ENCODE peak calls at places on chromosome 9, in ten cellular contexts. One of them, this sample, is unnamed.
A peak's percentile ranks its signal among the peaks of the same experiment; 100 is the strongest.

GRCh38 chr9:97623946-97624345 is 9.2 kb downstream of the TSTD2 start:
- DNase-seq in ovary: no peak
- DNase-seq in uterus: no peak
- DNase-seq in IMR-90: no peak
- DNase-seq in tibial nerve: no peak
- DNase-seq in GM12878: no peak
- DNase-seq in body of pancreas: no peak
- DNase-seq in A549: no peak
- DNase-seq in heart left ventricle: no peak
- DNase-seq in adrenal gland: no peak
- DNase-seq in this sample: no peak

GRCh38 chr9:107883496-107884120 is 394.0 kb upstream of the KLF4 start:
- DNase-seq in ovary: no peak
- DNase-seq in uterus: no peak
- DNase-seq in IMR-90: no peak
- DNase-seq in tibial nerve: no peak
- DNase-seq in GM12878: no peak
- DNase-seq in body of pancreas: no peak
- DNase-seq in A549: no peak
- DNase-seq in heart left ventricle: no peak
- DNase-seq in adrenal gland: peak; percentile 68
- DNase-seq in this sample: no peak

GRCh38 chr9:91047993-91048607 is 246.5 kb downstream of the SYK start:
- DNase-seq in ovary: no peak
- DNase-seq in uterus: peak; percentile 8
- DNase-seq in IMR-90: peak; percentile 95
- DNase-seq in tibial nerve: no peak
- DNase-seq in GM12878: no peak
- DNase-seq in body of pancreas: no peak
- DNase-seq in A549: no peak
- DNase-seq in heart left ventricle: no peak
- DNase-seq in adrenal gland: no peak
- DNase-seq in this sample: no peak

GRCh38 chr9:123679330-123679987 is 250.5 kb downstream of the DENND1A start:
- DNase-seq in ovary: no peak
- DNase-seq in uterus: no peak
- DNase-seq in IMR-90: peak; percentile 27
- DNase-seq in tibial nerve: no peak
- DNase-seq in GM12878: peak; percentile 95
- DNase-seq in body of pancreas: no peak
- DNase-seq in A549: no peak
- DNase-seq in heart left ventricle: no peak
- DNase-seq in adrenal gland: no peak
- DNase-seq in this sample: no peak

GRCh38 chr9:88782931-88783451 is 208.3 kb upstream of the S1PR3 start:
- DNase-seq in ovary: no peak
- DNase-seq in uterus: no peak
- DNase-seq in IMR-90: peak; percentile 48
- DNase-seq in tibial nerve: no peak
- DNase-seq in GM12878: no peak
- DNase-seq in body of pancreas: no peak
- DNase-seq in A549: no peak
- DNase-seq in heart left ventricle: no peak
- DNase-seq in adrenal gland: no peak
- DNase-seq in this sample: no peak

GRCh38 chr9:77896269-77897245 is 135.1 kb downstream of the GNAQ start:
- DNase-seq in ovary: no peak
- DNase-seq in uterus: no peak
- DNase-seq in IMR-90: no peak
- DNase-seq in tibial nerve: no peak
- DNase-seq in GM12878: no peak
- DNase-seq in body of pancreas: no peak
- DNase-seq in A549: no peak
- DNase-seq in heart left ventricle: no peak
- DNase-seq in adrenal gland: no peak
- DNase-seq in this sample: no peak

GRCh38 chr9:91315191-91315590 is 46.5 kb downstream of the AUH start:
- DNase-seq in ovary: no peak
- DNase-seq in uterus: no peak
- DNase-seq in IMR-90: no peak
- DNase-seq in tibial nerve: no peak
- DNase-seq in GM12878: no peak
- DNase-seq in body of pancreas: peak; percentile 78
- DNase-seq in A549: no peak
- DNase-seq in heart left ventricle: no peak
- DNase-seq in adrenal gland: no peak
- DNase-seq in this sample: no peak

GRCh38 chr9:84697494-84698114 is 28.1 kb downstream of the NTRK2 start:
- DNase-seq in ovary: peak; percentile 79
- DNase-seq in uterus: peak; percentile 54
- DNase-seq in IMR-90: peak; percentile 6
- DNase-seq in tibial nerve: peak; percentile 76
- DNase-seq in GM12878: no peak
- DNase-seq in body of pancreas: peak; percentile 76
- DNase-seq in A549: peak; percentile 30
- DNase-seq in heart left ventricle: peak; percentile 75
- DNase-seq in adrenal gland: peak; percentile 68
- DNase-seq in this sample: peak; percentile 47

DNA sequence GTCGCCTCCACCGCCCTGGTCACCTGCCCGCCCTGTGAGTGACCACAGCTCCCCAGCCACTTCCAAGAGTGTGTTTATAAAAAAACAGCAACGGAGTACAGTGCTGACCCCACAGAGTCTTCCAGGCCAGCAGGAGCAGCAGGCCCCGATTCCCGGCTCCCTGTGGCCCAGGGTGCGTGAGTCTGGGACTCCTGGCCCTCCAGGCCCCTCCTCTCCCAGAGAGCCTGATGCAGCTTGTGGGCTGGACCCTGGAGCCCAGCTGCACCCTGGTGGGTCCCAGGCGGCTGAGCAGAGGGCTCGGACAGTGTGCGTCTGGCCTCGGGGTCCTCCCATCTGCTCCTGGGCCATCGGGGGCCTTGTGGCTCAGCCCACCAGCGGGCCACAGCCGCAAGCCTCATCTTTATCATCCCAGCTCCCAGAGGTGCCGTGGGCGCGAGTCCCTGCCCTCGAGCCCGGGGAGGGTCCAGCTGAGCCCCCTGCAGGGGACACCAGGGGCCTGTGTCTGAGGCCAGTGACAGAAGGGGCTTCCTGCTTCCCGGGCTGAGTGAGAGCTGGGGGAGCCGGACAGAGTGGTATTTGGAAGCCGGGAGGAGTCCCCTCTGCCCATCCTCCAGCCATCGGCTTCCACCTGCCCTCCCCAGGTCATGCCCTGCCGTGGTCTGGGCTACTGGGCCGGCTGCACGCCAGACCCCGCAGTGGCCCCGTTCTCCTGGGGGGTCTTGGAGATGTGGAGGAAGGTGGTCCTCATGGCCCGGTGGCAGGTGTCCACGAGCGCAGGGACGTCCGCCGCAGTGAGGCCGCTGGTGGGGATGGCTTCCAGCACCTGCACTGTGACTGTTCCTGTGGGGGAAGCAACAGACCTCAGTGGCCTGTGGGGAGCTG is 10.6 kb downstream of the EGFL7 start:
- DNase-seq in ovary: no peak
- DNase-seq in uterus: no peak
- DNase-seq in IMR-90: no peak
- DNase-seq in tibial nerve: no peak
- DNase-seq in GM12878: no peak
- DNase-seq in body of pancreas: no peak
- DNase-seq in A549: no peak
- DNase-seq in heart left ventricle: no peak
- DNase-seq in adrenal gland: no peak
- DNase-seq in this sample: no peak
- TF ChIP-seq POLR2A in ovary: no peak
- TF ChIP-seq POLR2A in uterus: no peak
- TF ChIP-seq POLR2A in IMR-90: no peak
- TF ChIP-seq POLR2A in tibial nerve: no peak
- TF ChIP-seq POLR2A in GM12878: no peak
- TF ChIP-seq POLR2A in body of pancreas: no peak
- TF ChIP-seq POLR2A in A549: no peak
- TF ChIP-seq POLR2A in heart left ventricle: no peak
- TF ChIP-seq POLR2A in adrenal gland: no peak
- TF ChIP-seq POLR2A in this sample: no peak

GRCh38 chr9:14662060-14662453 is 31.2 kb downstream of the ZDHHC21 start:
- DNase-seq in ovary: no peak
- DNase-seq in uterus: no peak
- DNase-seq in IMR-90: no peak
- DNase-seq in tibial nerve: no peak
- DNase-seq in GM12878: no peak
- DNase-seq in body of pancreas: no peak
- DNase-seq in A549: no peak
- DNase-seq in heart left ventricle: no peak
- DNase-seq in adrenal gland: no peak
- DNase-seq in this sample: no peak

GRCh38 chr9:14660721-14661120 is 32.5 kb downstream of the ZDHHC21 start:
- DNase-seq in ovary: no peak
- DNase-seq in uterus: no peak
- DNase-seq in IMR-90: no peak
- DNase-seq in tibial nerve: no peak
- DNase-seq in GM12878: no peak
- DNase-seq in body of pancreas: no peak
- DNase-seq in A549: no peak
- DNase-seq in heart left ventricle: no peak
- DNase-seq in adrenal gland: no peak
- DNase-seq in this sample: no peak

DNA sequence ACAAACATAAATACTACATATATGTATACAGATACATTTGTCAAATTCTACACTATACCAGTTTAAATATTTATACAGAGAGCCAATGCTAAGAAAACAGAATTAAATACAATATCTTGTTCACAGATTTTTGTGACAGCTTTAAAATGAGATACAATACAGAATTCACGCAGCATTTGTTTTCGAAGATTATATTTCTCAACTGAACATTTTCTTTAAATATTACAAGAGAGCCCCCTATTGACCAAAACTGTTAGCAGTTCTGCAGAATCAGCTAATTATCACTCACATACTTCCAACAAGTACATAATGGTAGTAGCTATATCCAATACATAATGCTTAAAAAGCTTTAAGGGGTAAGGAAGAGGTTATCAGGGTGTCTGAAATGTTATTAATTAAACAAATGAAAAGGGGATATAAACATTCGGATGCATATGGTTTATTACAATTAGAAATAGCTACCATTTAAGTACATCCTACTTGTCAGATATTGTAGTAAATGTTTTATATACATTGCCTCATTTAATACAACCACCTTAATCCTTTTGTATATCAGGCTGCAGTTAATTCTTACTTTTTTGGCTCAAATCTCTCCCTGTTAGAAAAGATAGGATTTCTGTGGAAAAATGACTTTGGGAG is 31.7 kb downstream of the ZDHHC21 start:
- DNase-seq in ovary: no peak
- DNase-seq in uterus: no peak
- DNase-seq in IMR-90: peak; percentile 43
- DNase-seq in tibial nerve: no peak
- DNase-seq in GM12878: no peak
- DNase-seq in body of pancreas: no peak
- DNase-seq in A549: no peak
- DNase-seq in heart left ventricle: no peak
- DNase-seq in adrenal gland: no peak
- DNase-seq in this sample: no peak
- TF ChIP-seq CTCF in ovary: no peak
- TF ChIP-seq CTCF in uterus: no peak
- TF ChIP-seq CTCF in IMR-90: peak; percentile 59
- TF ChIP-seq CTCF in tibial nerve: no peak
- TF ChIP-seq CTCF in GM12878: peak; percentile 41
- TF ChIP-seq CTCF in body of pancreas: peak; percentile 55
- TF ChIP-seq CTCF in A549: peak; percentile 82
- TF ChIP-seq CTCF in heart left ventricle: peak; percentile 55
- TF ChIP-seq CTCF in adrenal gland: peak; percentile 34
- TF ChIP-seq CTCF in this sample: no peak

GRCh38 chr9:87567988-87568800 is 70.5 kb downstream of the DAPK1 start:
- DNase-seq in ovary: no peak
- DNase-seq in uterus: no peak
- DNase-seq in IMR-90: no peak
- DNase-seq in tibial nerve: no peak
- DNase-seq in GM12878: no peak
- DNase-seq in body of pancreas: no peak
- DNase-seq in A549: no peak
- DNase-seq in heart left ventricle: no peak
- DNase-seq in adrenal gland: no peak
- DNase-seq in this sample: no peak

GRCh38 chr9:87572719-87573118 is 75.1 kb downstream of the DAPK1 start:
- DNase-seq in ovary: no peak
- DNase-seq in uterus: no peak
- DNase-seq in IMR-90: no peak
- DNase-seq in tibial nerve: no peak
- DNase-seq in GM12878: no peak
- DNase-seq in body of pancreas: no peak
- DNase-seq in A549: no peak
- DNase-seq in heart left ventricle: no peak
- DNase-seq in adrenal gland: no peak
- DNase-seq in this sample: no peak

GRCh38 chr9:87569008-87569908 is 71.6 kb downstream of the DAPK1 start:
- DNase-seq in ovary: peak; percentile 61
- DNase-seq in uterus: no peak
- DNase-seq in IMR-90: no peak
- DNase-seq in tibial nerve: no peak
- DNase-seq in GM12878: no peak
- DNase-seq in body of pancreas: peak; percentile 48
- DNase-seq in A549: no peak
- DNase-seq in heart left ventricle: no peak
- DNase-seq in adrenal gland: peak; percentile 45
- DNase-seq in this sample: no peak

GRCh38 chr9:87567566-87567965 is 69.9 kb downstream of the DAPK1 start:
- DNase-seq in ovary: no peak
- DNase-seq in uterus: no peak
- DNase-seq in IMR-90: no peak
- DNase-seq in tibial nerve: no peak
- DNase-seq in GM12878: no peak
- DNase-seq in body of pancreas: no peak
- DNase-seq in A549: no peak
- DNase-seq in heart left ventricle: no peak
- DNase-seq in adrenal gland: no peak
- DNase-seq in this sample: no peak

DNA sequence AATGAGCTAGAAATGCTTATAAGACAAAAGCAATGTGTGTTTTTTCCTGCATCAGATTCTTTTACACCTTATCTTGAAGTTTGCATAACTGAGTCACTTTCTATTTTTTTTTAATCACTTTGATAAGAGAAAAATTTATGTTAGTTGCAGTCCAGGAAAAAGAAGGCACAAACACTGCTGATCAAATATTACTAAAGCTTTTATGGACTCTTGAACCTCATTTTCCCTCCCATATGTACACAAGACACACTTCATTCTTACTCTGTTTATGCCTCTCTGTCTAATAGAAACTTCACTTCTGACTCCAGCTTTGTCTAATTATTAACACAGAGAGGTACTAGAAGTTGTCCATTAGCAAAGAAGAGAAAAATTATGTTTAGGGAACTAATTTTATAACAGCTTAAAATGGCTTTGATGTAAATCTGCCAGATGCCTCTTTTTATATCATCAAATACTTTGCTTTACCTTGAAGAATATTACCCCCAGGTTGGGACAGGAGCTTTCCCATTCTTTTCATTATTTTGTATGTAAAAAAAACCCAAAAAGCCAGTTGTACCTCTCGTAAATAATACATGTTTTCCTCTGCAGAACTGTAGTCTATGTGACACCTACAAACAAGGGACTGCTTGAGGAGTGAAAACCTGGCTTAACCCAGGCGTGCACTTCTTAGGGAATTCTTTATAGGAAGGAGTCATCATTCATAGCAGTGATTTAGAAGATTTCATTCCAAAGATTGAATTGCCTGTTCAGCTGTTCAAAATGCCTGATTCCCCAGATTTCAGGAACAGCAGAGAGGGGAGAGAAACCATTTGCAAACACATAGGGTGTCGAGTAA is 72.5 kb downstream of the DAPK1 start:
- DNase-seq in ovary: no peak
- DNase-seq in uterus: no peak
- DNase-seq in IMR-90: no peak
- DNase-seq in tibial nerve: no peak
- DNase-seq in GM12878: no peak
- DNase-seq in body of pancreas: no peak
- DNase-seq in A549: no peak
- DNase-seq in heart left ventricle: no peak
- DNase-seq in adrenal gland: no peak
- DNase-seq in this sample: no peak
- H3K4me3 ChIP-seq in ovary: no peak overlapping the region
- H3K4me3 ChIP-seq in uterus: no peak overlapping the region
- H3K4me3 ChIP-seq in IMR-90: no peak overlapping the region
- H3K4me3 ChIP-seq in tibial nerve: no peak overlapping the region
- H3K4me3 ChIP-seq in GM12878: no peak overlapping the region
- H3K4me3 ChIP-seq in body of pancreas: no peak overlapping the region
- H3K4me3 ChIP-seq in A549: no peak overlapping the region
- H3K4me3 ChIP-seq in heart left ventricle: no peak overlapping the region
- H3K4me3 ChIP-seq in adrenal gland: no peak overlapping the region
- H3K4me3 ChIP-seq in this sample: no peak overlapping the region

GRCh38 chr9:129548571-129549135 is 72.2 kb downstream of the C9orf50 start:
- DNase-seq in ovary: peak; percentile 66
- DNase-seq in uterus: no peak
- DNase-seq in IMR-90: no peak
- DNase-seq in tibial nerve: no peak
- DNase-seq in GM12878: no peak
- DNase-seq in body of pancreas: no peak
- DNase-seq in A549: no peak
- DNase-seq in heart left ventricle: peak; percentile 74
- DNase-seq in adrenal gland: peak; percentile 77
- DNase-seq in this sample: no peak

GRCh38 chr9:129549684-129550083 is 71.2 kb downstream of the C9orf50 start:
- DNase-seq in ovary: peak; percentile 78
- DNase-seq in uterus: peak; percentile 72
- DNase-seq in IMR-90: no peak
- DNase-seq in tibial nerve: no peak
- DNase-seq in GM12878: no peak
- DNase-seq in body of pancreas: no peak
- DNase-seq in A549: peak; percentile 38
- DNase-seq in heart left ventricle: no peak
- DNase-seq in adrenal gland: no peak
- DNase-seq in this sample: no peak

GRCh38 chr9:129551393-129551973 is 69.4 kb downstream of the C9orf50 start:
- DNase-seq in ovary: no peak
- DNase-seq in uterus: no peak
- DNase-seq in IMR-90: no peak
- DNase-seq in tibial nerve: no peak
- DNase-seq in GM12878: no peak
- DNase-seq in body of pancreas: no peak
- DNase-seq in A549: no peak
- DNase-seq in heart left ventricle: no peak
- DNase-seq in adrenal gland: peak; percentile 7
- DNase-seq in this sample: no peak

GRCh38 chr9:129549139-129549538 is 71.8 kb downstream of the C9orf50 start:
- DNase-seq in ovary: no peak
- DNase-seq in uterus: no peak
- DNase-seq in IMR-90: no peak
- DNase-seq in tibial nerve: no peak
- DNase-seq in GM12878: no peak
- DNase-seq in body of pancreas: no peak
- DNase-seq in A549: no peak
- DNase-seq in heart left ventricle: no peak
- DNase-seq in adrenal gland: no peak
- DNase-seq in this sample: no peak

DNA sequence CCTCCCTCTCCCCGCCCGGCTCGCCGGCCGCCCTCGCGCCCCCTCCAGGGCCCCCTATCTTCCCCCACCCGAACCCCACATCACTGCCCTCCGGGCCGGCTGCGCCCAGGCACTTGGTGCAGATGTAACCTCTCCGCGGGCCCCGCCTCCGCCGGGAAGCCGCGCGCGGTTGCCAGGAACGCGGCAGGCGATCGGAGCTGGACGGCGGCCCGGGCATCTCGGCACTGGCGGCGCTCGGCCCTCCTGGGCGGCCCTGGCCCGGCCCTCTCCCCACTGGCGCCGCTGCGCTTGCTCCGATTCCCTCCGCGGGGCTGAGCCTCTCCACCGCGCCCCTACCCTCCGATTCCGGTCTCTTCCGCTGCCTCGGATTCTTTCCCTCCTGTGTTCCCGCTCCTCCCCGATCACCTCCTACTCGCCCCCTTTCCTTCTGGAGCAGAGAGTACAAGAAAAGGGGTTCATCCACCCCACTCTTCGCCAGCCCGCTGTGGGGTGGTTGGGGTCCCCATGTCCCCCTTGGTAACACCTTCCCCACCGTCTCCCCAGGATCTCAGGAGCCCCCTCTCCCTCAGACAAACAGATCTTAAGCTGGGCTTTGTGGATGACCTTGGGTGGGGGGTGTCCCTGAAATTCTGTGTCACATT is 70.6 kb downstream of the C9orf50 start:
- DNase-seq in ovary: peak; percentile 94
- DNase-seq in uterus: peak; percentile 89
- DNase-seq in IMR-90: peak; percentile 70
- DNase-seq in tibial nerve: peak; percentile 63
- DNase-seq in GM12878: no peak
- DNase-seq in body of pancreas: peak; percentile 90
- DNase-seq in A549: peak; percentile 28
- DNase-seq in heart left ventricle: peak; percentile 89
- DNase-seq in adrenal gland: peak; percentile 83
- DNase-seq in this sample: peak; percentile 96
- TF ChIP-seq POLR2A in ovary: no peak
- TF ChIP-seq POLR2A in uterus: no peak
- TF ChIP-seq POLR2A in IMR-90: no peak
- TF ChIP-seq POLR2A in tibial nerve: no peak
- TF ChIP-seq POLR2A in GM12878: no peak
- TF ChIP-seq POLR2A in body of pancreas: peak; percentile 19
- TF ChIP-seq POLR2A in A549: peak; percentile 27
- TF ChIP-seq POLR2A in heart left ventricle: no peak
- TF ChIP-seq POLR2A in adrenal gland: no peak
- TF ChIP-seq POLR2A in this sample: no peak

This sample was measured in lower leg skin.